ENCODE peak calls at places on chromosomes 6 and 20, in ten cellular contexts. O, Z, P, I, M, H, F, L, A and E are unnamed samples.

GRCh38 chr6:86934365-86934764 is 3.0 kb upstream of the HTR1E start:
- DNase-seq in F (no peak), A (no peak), M (no peak), L (no peak), I (no peak), Z (no peak), P (no peak), H (no peak), O (no peak), E (no peak)

GRCh38 chr6:17865243-17865642 is 122.2 kb downstream of the KIF13A start:
- DNase-seq in A (no peak), L (no peak), I (no peak), O (peak; percentile 35), M (no peak), Z (peak; percentile 69), P (peak; percentile 35), H (no peak), F (peak; percentile 88), E (no peak)

GRCh38 chr6:72081880-72082279 is 195.5 kb downstream of the RIMS1 start:
- DNase-seq in O (no peak), P (no peak), I (no peak), F (no peak), L (no peak), H (no peak), Z (no peak), M (no peak), A (no peak), E (no peak)

GRCh38 chr20:9807176-9807575 is 31.7 kb downstream of the PAK5 start:
- DNase-seq in Z (no peak), P (no peak), M (no peak), F (no peak), I (no peak), O (no peak), H (no peak), L (no peak), A (no peak), E (no peak)

GRCh38 chr6:37239950-37240713 is 17.4 kb upstream of the TBC1D22B start:
- DNase-seq in M (peak; percentile 98), H (no peak), O (peak; percentile 88), Z (peak; percentile 78), P (peak; percentile 97), I (peak; percentile 94), F (peak; percentile 65), L (peak; percentile 83), A (peak; percentile 57), E (peak; percentile 68)

GRCh38 chr20:18533491-18533890 is 25.8 kb downstream of the SEC23B start:
- DNase-seq in F (no peak), M (no peak), I (no peak), H (no peak), P (no peak), Z (no peak), L (no peak), O (no peak), A (no peak), E (no peak)

GRCh38 chr6:1405221-1405620 is 15.8 kb downstream of the FOXF2 start:
- DNase-seq in O (no peak), L (no peak), Z (no peak), M (no peak), I (no peak), H (no peak), P (no peak), A (no peak), F (no peak), E (no peak)

GRCh38 chr6:169269180-169270076 is 15.8 kb upstream of the THBS2 start:
- DNase-seq in Z (no peak), H (no peak), M (peak; percentile 63), I (no peak), F (peak; percentile 68), L (no peak), A (no peak), O (no peak), P (peak; percentile 94), E (no peak)

GRCh38 chr6:142489722-142490610 is 188.2 kb downstream of the ADGRG6 start:
- DNase-seq in I (no peak), A (no peak), O (no peak), L (no peak), F (no peak), Z (no peak), M (no peak), H (no peak), P (no peak), E (no peak)

GRCh38 chr6:90216081-90216977 is 80.3 kb downstream of the BACH2 start:
- DNase-seq in M (peak; percentile 49), A (no peak), Z (peak; percentile 40), P (no peak), L (peak; percentile 57), H (peak; percentile 12), O (peak; percentile 53), I (peak; percentile 70), F (no peak), E (peak; percentile 12)

GRCh38 chr6:134936927-134937326 is 13.0 kb downstream of the ALDH8A1 start:
- DNase-seq in I (no peak), F (peak; percentile 13), M (peak; percentile 22), P (no peak), A (no peak), L (no peak), H (no peak), O (no peak), Z (no peak), E (no peak)

GRCh38 chr20:35695245-35695749 is 3.9 kb downstream of the NFS1 start:
- DNase-seq in M (no peak), L (no peak), F (no peak), Z (no peak), O (no peak), H (no peak), I (no peak), P (no peak), A (no peak), E (no peak)

GRCh38 chr20:64044484-64045247 is 4.8 kb downstream of the SOX18 start:
- DNase-seq in M (peak; percentile 44), P (no peak), L (no peak), Z (no peak), O (peak; percentile 56), H (peak; percentile 35), F (peak; percentile 86), I (no peak), A (no peak), E (no peak)

GRCh38 chr6:110378552-110378951 is 20.4 kb upstream of the METTL24 start:
- DNase-seq in O (peak; percentile 49), F (no peak), L (no peak), P (no peak), M (no peak), H (no peak), A (no peak), I (no peak), Z (no peak), E (no peak)

GRCh38 chr20:45433316-45433715 is 17.4 kb downstream of the PIGT start:
- DNase-seq in L (no peak), H (no peak), A (no peak), P (no peak), M (peak; percentile 95), Z (no peak), F (no peak), O (no peak), I (no peak), E (no peak)

GRCh38 chr20:44901972-44902371 is 7.9 kb upstream of the PABPC1L start:
- DNase-seq in P (no peak), I (no peak), H (no peak), A (no peak), F (peak; percentile 67), Z (no peak), L (no peak), O (no peak), M (peak; percentile 43), E (no peak)

GRCh38 chr6:134373282-134373922 is 55.5 kb upstream of the SGK1 start:
- DNase-seq in L (peak; percentile 75), O (peak; percentile 25), M (peak; percentile 94), Z (no peak), I (peak; percentile 45), F (peak; percentile 42), P (peak; percentile 23), A (peak; percentile 48), H (no peak), E (peak; percentile 59)

GRCh38 chr20:47985092-47985850 is 200.0 kb upstream of the SULF2 start:
- DNase-seq in H (no peak), Z (no peak), L (no peak), F (peak; percentile 80), I (no peak), M (no peak), P (no peak), A (no peak), O (peak; percentile 72), E (no peak)

GRCh38 chr6:124298682-124299081 is 495.0 kb downstream of the NKAIN2 start:
- DNase-seq in I (no peak), Z (no peak), M (no peak), P (no peak), L (no peak), H (no peak), O (no peak), A (no peak), F (no peak), E (no peak)

GRCh38 chr20:7379206-7379605 is 561.1 kb downstream of the HAO1 start:
- DNase-seq in H (no peak), M (no peak), I (no peak), F (no peak), Z (no peak), O (no peak), A (no peak), P (no peak), L (no peak), E (no peak)

GRCh38 chr20:32966881-32967781 is 37.1 kb downstream of the SUN5 start:
- DNase-seq in F (no peak), I (peak; percentile 82), P (no peak), H (no peak), L (no peak), Z (peak; percentile 27), M (no peak), O (no peak), A (peak; percentile 32), E (peak; percentile 44)

GRCh38 chr6:159110013-159110412 is 59.2 kb upstream of the FNDC1 start:
- DNase-seq in I (peak; percentile 52), H (peak; percentile 49), F (no peak), M (peak; percentile 60), Z (no peak), A (no peak), P (no peak), O (peak; percentile 58), L (no peak), E (no peak)
- TF ChIP-seq CTCF in I (peak; percentile 95), H (peak; percentile 92), F (peak; percentile 23), M (peak; percentile 65), Z (peak; percentile 78), A (peak; percentile 92), P (peak; percentile 34), O (peak; percentile 52), L (peak; percentile 58), E (peak; percentile 61)

GRCh38 chr6:36095497-36096391 is 34.6 kb upstream of the MAPK13 start:
- DNase-seq in Z (no peak), P (no peak), O (peak; percentile 83), I (no peak), F (no peak), H (no peak), A (no peak), L (no peak), M (no peak), E (no peak)
- TF ChIP-seq CTCF in Z (no peak), P (no peak), O (no peak), I (no peak), F (peak; percentile 52), H (peak; percentile 37), A (no peak), L (no peak), M (no peak), E (no peak)

GRCh38 chr20:61569836-61570235 is 317.8 kb downstream of the CDH4 start:
- DNase-seq in I (no peak), F (no peak), Z (no peak), A (no peak), P (no peak), M (no peak), O (no peak), L (no peak), H (no peak), E (no peak)
- TF ChIP-seq CTCF in I (no peak), F (no peak), Z (no peak), A (no peak), P (no peak), M (no peak), O (no peak), L (no peak), H (no peak), E (no peak)

GRCh38 chr20:1296922-1297321 is 30.8 kb downstream of the SNPH start:
- DNase-seq in M (no peak), P (no peak), O (no peak), Z (no peak), L (no peak), H (no peak), A (no peak), I (no peak), F (no peak), E (no peak)
- TF ChIP-seq CTCF in M (no peak), P (no peak), O (no peak), Z (no peak), L (no peak), H (no peak), A (no peak), I (no peak), F (no peak), E (no peak)